ENCODE peak calls at places on chromosomes 6 and 20, in nine cellular contexts. N is aorta, R is upper lobe of right lung, T is stomach, L is small intestine, Y is A549, G is left ventricle myocardium inferior, A is psoas muscle, J is cardiac muscle cell. K is an unnamed sample.

GRCh38 chr6:30895343-30895742 is 11.0 kb downstream of the DDR1 start:
- DNase-seq in N (peak; percentile 48), R (no peak), T (no peak), L (no peak), Y (no peak), G (no peak), A (no peak), J (no peak), K (no peak)

GRCh38 chr6:12008366-12009179 is 3.5 kb upstream of the HIVEP1 start:
- DNase-seq in N (peak; percentile 94), R (peak; percentile 95), T (peak; percentile 70), L (peak; percentile 81), Y (peak; percentile 43), G (peak; percentile 87), A (peak; percentile 92), J (peak; percentile 84), K (peak; percentile 86)

GRCh38 chr6:35973670-35974222 is 50.7 kb downstream of the SLC26A8 start:
- DNase-seq in N (no peak), R (no peak), T (peak; percentile 31), L (peak; percentile 94), Y (no peak), G (no peak), A (no peak), J (no peak), K (no peak)

GRCh38 chr6:119856136-119856535 is 506.6 kb upstream of the MAN1A1 start:
- DNase-seq in N (no peak), R (no peak), T (no peak), L (peak; percentile 39), Y (no peak), G (no peak), A (no peak), J (no peak), K (no peak)

GRCh38 chr6:44161997-44162338 is 3.3 kb downstream of the CAPN11 start:
- DNase-seq in N (no peak), R (no peak), T (no peak), L (no peak), Y (no peak), G (no peak), A (no peak), J (no peak), K (peak; percentile 36)

GRCh38 chr6:15026832-15027231 is 219.0 kb upstream of the JARID2 start:
- DNase-seq in N (no peak), R (no peak), T (peak; percentile 44), L (no peak), Y (peak; percentile 29), G (no peak), A (no peak), J (peak; percentile 39), K (peak; percentile 48)

GRCh38 chr6:11218827-11219826 is 13.3 kb downstream of the NEDD9 start:
- DNase-seq in N (no peak), R (no peak), T (no peak), L (peak; percentile 52), Y (peak; percentile 50), G (peak; percentile 59), A (peak; percentile 58), J (peak; percentile 90), K (no peak)

GRCh38 chr6:27206806-27207205 is 40.7 kb upstream of the PRSS16 start:
- DNase-seq in N (no peak), R (no peak), T (no peak), L (no peak), Y (no peak), G (no peak), A (no peak), J (no peak), K (no peak)

GRCh38 chr6:62285612-62286469 is at the start of gene KHDRBS2:
- DNase-seq in N (peak; percentile 91), R (peak; percentile 95), T (peak; percentile 66), L (no peak), Y (peak; percentile 1), G (peak; percentile 76), A (peak; percentile 89), J (peak; percentile 3), K (peak; percentile 88)

GRCh38 chr6:104134876-104135275 is 724.8 kb downstream of the HACE1 start:
- DNase-seq in N (no peak), R (no peak), T (no peak), L (no peak), Y (no peak), G (no peak), A (no peak), J (peak; percentile 19), K (no peak)

GRCh38 chr20:56605597-56605996 is 23.5 kb upstream of the TFAP2C start:
- DNase-seq in N (peak; percentile 20), R (no peak), T (no peak), L (peak; percentile 62), Y (no peak), G (no peak), A (no peak), J (no peak), K (no peak)

GRCh38 chr6:138691595-138692057 is 81.9 kb upstream of the CCDC28A start:
- DNase-seq in N (no peak), R (no peak), T (peak; percentile 35), L (peak; percentile 31), Y (peak; percentile 13), G (no peak), A (no peak), J (peak; percentile 84), K (peak; percentile 27)

GRCh38 chr20:17808357-17808756 is 108.6 kb downstream of the BANF2 start:
- DNase-seq in N (no peak), R (no peak), T (no peak), L (no peak), Y (no peak), G (peak; percentile 50), A (peak; percentile 62), J (peak; percentile 72), K (no peak)

GRCh38 chr6:89254569-89254968 is 37.4 kb upstream of the GABRR1 start:
- DNase-seq in N (no peak), R (no peak), T (no peak), L (no peak), Y (no peak), G (no peak), A (no peak), J (peak; percentile 13), K (no peak)

GRCh38 chr6:150741633-150742200 is 123.8 kb upstream of the MTHFD1L start:
- DNase-seq in N (no peak), R (no peak), T (no peak), L (peak; percentile 7), Y (no peak), G (no peak), A (no peak), J (peak; percentile 31), K (no peak)

GRCh38 chr20:38812182-38812581 is 6.7 kb downstream of the PPP1R16B start:
- DNase-seq in N (no peak), R (no peak), T (no peak), L (no peak), Y (no peak), G (no peak), A (no peak), J (no peak), K (no peak)

GRCh38 chr20:47576516-47577033 is 74.9 kb downstream of the NCOA3 start:
- DNase-seq in N (no peak), R (no peak), T (peak; percentile 55), L (peak; percentile 87), Y (peak; percentile 81), G (peak; percentile 42), A (peak; percentile 70), J (peak; percentile 90), K (peak; percentile 41)

GRCh38 chr20:40230486-40230885 is 458.6 kb downstream of the MAFB start:
- DNase-seq in N (no peak), R (no peak), T (no peak), L (no peak), Y (no peak), G (no peak), A (no peak), J (no peak), K (no peak)

GRCh38 chr20:40232288-40232687 is 456.7 kb downstream of the MAFB start:
- DNase-seq in N (no peak), R (no peak), T (no peak), L (no peak), Y (no peak), G (no peak), A (no peak), J (peak; percentile 13), K (no peak)

GRCh38 chr20:40233401-40233800 is 455.6 kb downstream of the MAFB start:
- DNase-seq in N (no peak), R (no peak), T (no peak), L (no peak), Y (no peak), G (no peak), A (no peak), J (no peak), K (no peak)
- H3K4me3 ChIP-seq in N (no peak overlapping the region), R (no peak overlapping the region), T (no peak overlapping the region), L (no peak overlapping the region), Y (no peak overlapping the region), G (no peak overlapping the region), A (no peak overlapping the region), J (no peak overlapping the region), K (no peak overlapping the region)

DNA sequence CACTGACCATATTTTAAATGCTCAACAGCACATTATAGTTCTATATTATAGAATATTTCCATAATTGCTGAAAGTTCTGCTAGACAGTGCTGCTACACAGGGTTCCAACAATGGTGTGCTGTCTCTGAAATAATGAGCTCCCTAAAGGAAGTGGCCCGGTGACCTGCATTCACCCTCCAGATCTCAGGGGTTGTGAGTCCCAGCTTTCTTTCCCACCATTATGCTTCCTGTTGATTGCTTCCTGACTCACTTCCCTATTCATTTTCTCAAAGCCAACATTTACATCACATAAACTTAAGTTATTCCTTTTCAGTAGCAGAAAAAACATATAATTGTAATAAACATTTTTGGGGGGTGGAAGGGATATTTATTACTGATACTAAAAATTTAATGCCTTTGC is 13.0 kb upstream of the CCN6 start:
- DNase-seq in N (no peak), R (no peak), T (no peak), L (no peak), Y (no peak), G (no peak), A (no peak), J (no peak), K (no peak)
- H3K4me1 ChIP-seq in N (peaks cover 3% of the 10 kb centered on the region), R (peaks cover 3% of the 10 kb centered on the region), T (peaks cover 34% of the 10 kb centered on the region), L (no peaks in the 10 kb centered on the region), Y (peaks cover 5% of the 10 kb centered on the region), G (peaks cover 14% of the 10 kb centered on the region), A (peaks cover 6% of the 10 kb centered on the region), J (no peaks in the 10 kb centered on the region), K (no peaks in the 10 kb centered on the region)

DNA sequence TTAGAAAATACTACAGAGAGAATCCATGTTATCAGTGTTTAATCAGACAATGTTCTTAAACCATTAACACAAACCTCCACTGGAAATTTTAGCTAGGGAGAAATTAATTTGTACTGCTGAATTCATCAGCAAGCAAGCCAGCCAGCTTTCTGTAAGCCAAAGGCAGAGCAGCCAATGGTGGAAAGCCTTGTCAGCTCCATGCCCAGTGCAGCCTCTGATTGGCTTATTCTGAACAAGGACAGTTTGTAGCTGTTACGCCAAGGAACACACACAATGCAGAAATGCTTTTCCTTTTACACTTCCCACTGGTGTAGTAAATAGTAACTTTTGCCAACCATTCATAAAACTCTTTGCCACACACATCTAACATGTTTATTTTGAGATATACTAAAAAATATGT is 265.0 kb downstream of the TENT5A start:
- DNase-seq in N (peak; percentile 75), R (no peak), T (peak; percentile 46), L (no peak), Y (no peak), G (peak; percentile 40), A (no peak), J (peak; percentile 76), K (peak; percentile 44)
- H3K4me3 ChIP-seq in N (peak overlapping the region; percentile 32), R (no peak overlapping the region), T (no peak overlapping the region), L (no peak overlapping the region), Y (no peak overlapping the region), G (peak overlapping the region; percentile 35), A (peak overlapping the region; percentile 46), J (no peak overlapping the region), K (no peak overlapping the region)

DNA sequence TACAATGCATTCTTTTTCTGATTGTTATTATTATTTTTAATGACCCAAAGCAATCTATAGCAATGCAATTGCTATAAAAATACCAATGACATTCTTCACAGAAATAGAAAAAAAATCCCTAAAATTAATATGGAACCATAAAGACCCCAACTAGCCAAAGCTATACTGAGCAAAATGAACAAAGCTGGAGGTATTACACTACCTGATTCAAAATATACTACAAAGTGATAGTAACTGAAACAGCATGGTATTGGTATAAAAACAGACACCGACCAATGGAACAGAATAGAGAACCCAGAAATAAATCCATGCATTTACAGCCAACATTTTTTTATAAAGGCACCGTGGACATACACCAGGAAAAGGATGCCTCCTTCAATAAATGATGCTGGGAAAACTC is 60.5 kb upstream of the EEF1A1 start:
- DNase-seq in N (no peak), R (no peak), T (no peak), L (no peak), Y (no peak), G (no peak), A (no peak), J (no peak), K (no peak)
- H3K4me1 ChIP-seq in N (no peaks in the 10 kb centered on the region), R (peaks cover 38% of the 10 kb centered on the region), T (peaks cover 42% of the 10 kb centered on the region), L (peaks cover 9% of the 10 kb centered on the region), Y (peaks cover 46% of the 10 kb centered on the region), G (peaks cover 43% of the 10 kb centered on the region), A (peaks cover 21% of the 10 kb centered on the region), J (peaks cover 28% of the 10 kb centered on the region), K (peaks cover 10% of the 10 kb centered on the region)